ENCODE peak calls at places on chromosomes 3 and 15, in five cellular contexts. S is adrenal gland, F is PC-3, G is left lung, Y is GM12865. N is an unnamed sample.

GRCh38 chr3:72766866-72767265 is 81.4 kb downstream of the SHQ1 start:
- DNase-seq in Y (no peak), G (no peak), S (no peak), F (no peak), N (no peak)

GRCh38 chr15:31977812-31978662 is 52.3 kb upstream of the CHRNA7 start:
- DNase-seq in Y (peak; percentile 57), G (no peak), S (peak; percentile 33), F (peak; percentile 52), N (peak; percentile 91)

GRCh38 chr3:138079901-138080300 is 35.5 kb downstream of the DZIP1L start:
- DNase-seq in F (no peak), Y (no peak), S (no peak), G (no peak), N (no peak)

GRCh38 chr15:68666120-68666811 is 87.5 kb downstream of the CORO2B start:
- DNase-seq in G (no peak), S (no peak), F (no peak), Y (no peak), N (no peak)

GRCh38 chr3:189132125-189132744 is 39.5 kb upstream of the TPRG1 start:
- DNase-seq in Y (peak; percentile 73), G (peak; percentile 60), S (peak; percentile 55), F (peak; percentile 92), N (no peak)

GRCh38 chr15:74580538-74581350 is 34.9 kb upstream of the CLK3 start:
- DNase-seq in F (no peak), S (no peak), Y (no peak), G (no peak), N (no peak)

GRCh38 chr15:70596354-70597055 is 166.9 kb downstream of the UACA start:
- DNase-seq in G (no peak), Y (peak; percentile 11), F (peak; percentile 91), S (no peak), N (no peak)

GRCh38 chr3:183132409-183132808 is 30.1 kb downstream of the LAMP3 start:
- DNase-seq in S (no peak), F (no peak), G (no peak), Y (no peak), N (no peak)

GRCh38 chr3:125115640-125116039 is 59.8 kb upstream of the HEG1 start:
- DNase-seq in Y (no peak), G (no peak), F (no peak), S (no peak), N (no peak)

GRCh38 chr3:130981469-130981868 is 45.2 kb downstream of the ASTE1 start:
- DNase-seq in G (no peak), S (no peak), F (peak; percentile 58), Y (no peak), N (no peak)

GRCh38 chr3:119625451-119626153 is 27.9 kb downstream of the PLA1A start:
- DNase-seq in S (no peak), Y (no peak), F (no peak), G (no peak), N (no peak)

GRCh38 chr15:34047893-34048775 is 9.1 kb upstream of the AVEN start:
- DNase-seq in Y (no peak), F (no peak), S (no peak), G (peak; percentile 54), N (peak; percentile 28)

GRCh38 chr3:16058511-16058910 is 116.0 kb upstream of the GALNT15 start:
- DNase-seq in Y (no peak), G (no peak), S (no peak), F (peak; percentile 66), N (no peak)

GRCh38 chr3:39136533-39137434 is 16.6 kb downstream of the CSRNP1 start:
- DNase-seq in S (no peak), F (no peak), G (no peak), Y (no peak), N (no peak)

GRCh38 chr15:67335534-67336222 is 81.1 kb downstream of the IQCH start:
- DNase-seq in S (no peak), G (no peak), F (peak; percentile 3), Y (peak; percentile 11), N (no peak)

GRCh38 chr3:187406927-187407326 is 38.7 kb downstream of the RTP4 start:
- DNase-seq in G (no peak), Y (no peak), S (no peak), F (no peak), N (no peak)

GRCh38 chr3:8768364-8769087 is 887 bp downstream of the OXTR start:
- DNase-seq in Y (peak; percentile 80), G (no peak), F (peak; percentile 20), S (no peak), N (no peak)

GRCh38 chr3:11185564-11186317 is 31.4 kb downstream of the HRH1 start:
- DNase-seq in Y (no peak), F (peak; percentile 99), S (peak; percentile 75), G (peak; percentile 78), N (no peak)

GRCh38 chr15:27124287-27124830 is 153.4 kb downstream of the GABRG3 start:
- DNase-seq in Y (no peak), G (no peak), S (no peak), F (peak; percentile 25), N (no peak)

GRCh38 chr3:4633078-4634004 is 140.2 kb downstream of the ITPR1 start:
- DNase-seq in Y (peak; percentile 58), S (no peak), F (peak; percentile 77), G (no peak), N (no peak)

GRCh38 chr15:70245932-70246622 is 148.4 kb upstream of the TLE3 start:
- DNase-seq in F (peak; percentile 71), Y (peak; percentile 70), G (peak; percentile 81), S (peak; percentile 54), N (no peak)

GRCh38 chr3:106485202-106485601 is 616.4 kb upstream of the CBLB start:
- DNase-seq in S (no peak), Y (no peak), G (no peak), F (no peak), N (no peak)

GRCh38 chr15:49383266-49383665 is 39.8 kb upstream of the FGF7 start:
- DNase-seq in S (no peak), Y (no peak), F (peak; percentile 84), G (no peak), N (no peak)

GRCh38 chr3:78497692-78498091 is 1270.1 kb downstream of the ROBO1 start:
- DNase-seq in Y (no peak), G (no peak), S (no peak), F (peak; percentile 16), N (no peak)

GRCh38 chr3:152595975-152596832 is 238.7 kb upstream of the P2RY1 start:
- DNase-seq in G (no peak), Y (peak; percentile 83), F (no peak), S (peak; percentile 36), N (no peak)

GRCh38 chr15:89195836-89196235 is 25.5 kb downstream of the RLBP1 start:
- DNase-seq in S (no peak), G (no peak), Y (no peak), F (no peak), N (no peak)

GRCh38 chr3:159245871-159246270 is 444.0 kb downstream of the MFSD1 start:
- DNase-seq in G (no peak), F (peak; percentile 49), Y (no peak), S (no peak), N (no peak)

GRCh38 chr3:168524129-168524528 is 428.4 kb upstream of the GOLIM4 start:
- DNase-seq in S (no peak), G (no peak), Y (no peak), F (no peak), N (no peak)

GRCh38 chr3:71444028-71444860 is 139.3 kb downstream of the FOXP1 start:
- DNase-seq in S (peak; percentile 21), F (peak; percentile 91), Y (peak; percentile 77), G (peak; percentile 69), N (no peak)

GRCh38 chr3:184234224-184234623 is 4.8 kb downstream of the VWA5B2 start:
- DNase-seq in Y (no peak), S (peak; percentile 98), F (peak; percentile 95), G (peak; percentile 85), N (no peak)

GRCh38 chr15:28960979-28961378 is 75.2 kb downstream of the APBA2 start:
- DNase-seq in Y (no peak), F (peak; percentile 94), S (no peak), G (no peak), N (no peak)

GRCh38 chr3:134212898-134213665 is 37.6 kb downstream of the RYK start:
- DNase-seq in Y (peak; percentile 82), F (peak; percentile 86), G (peak; percentile 72), S (peak; percentile 82), N (peak; percentile 92)
- TF ChIP-seq CTCF in Y (peak; percentile 97), F (peak; percentile 87), G (peak; percentile 92), S (peak; percentile 92), N (peak; percentile 93)

GRCh38 chr3:169966086-169966950 is at the start of gene SEC62:
- DNase-seq in Y (peak; percentile 97), S (peak; percentile 94), G (peak; percentile 95), F (peak; percentile 92), N (peak; percentile 98)
- TF ChIP-seq CTCF in Y (peak; percentile 55), S (no peak), G (peak; percentile 38), F (peak; percentile 53), N (peak; percentile 9)

DNA sequence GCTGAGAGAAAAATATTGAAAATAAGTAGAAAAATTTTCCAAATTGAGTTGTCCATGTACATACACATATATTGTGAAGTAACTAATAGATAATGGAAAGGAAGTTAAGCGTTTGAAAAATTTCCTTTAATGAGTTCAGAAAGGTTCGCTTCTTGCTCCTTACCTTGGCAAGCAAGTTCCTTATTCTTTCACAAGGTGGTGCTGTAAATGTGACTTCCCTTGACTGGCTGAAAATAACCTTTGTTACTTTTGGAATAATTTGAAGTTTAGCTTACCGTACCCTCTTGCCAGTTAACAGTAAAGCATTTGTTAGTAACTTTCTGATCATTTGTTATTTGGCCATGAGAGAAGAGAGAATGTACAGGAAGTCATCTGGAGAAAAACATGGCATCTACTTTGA is 41.6 kb downstream of the PYDC2 start:
- DNase-seq in G (no peak), S (no peak), F (peak; percentile 51), Y (peak; percentile 5), N (no peak)
- TF ChIP-seq CTCF in G (no peak), S (peak; percentile 24), F (peak; percentile 76), Y (peak; percentile 27), N (peak; percentile 24)

GRCh38 chr3:111299070-111299672 is 227.6 kb downstream of the NECTIN3 start:
- DNase-seq in Y (no peak), F (no peak), G (no peak), S (no peak), N (no peak)
- TF ChIP-seq CTCF in Y (no peak), F (peak; percentile 42), G (no peak), S (peak; percentile 9), N (no peak)

GRCh38 chr3:37571269-37571668 is 290.4 kb upstream of the CTDSPL start:
- DNase-seq in F (no peak), Y (no peak), S (no peak), G (no peak), N (no peak)
- TF ChIP-seq CTCF in F (no peak), Y (no peak), S (no peak), G (no peak), N (no peak)

GRCh38 chr15:48333553-48333952 is 2.3 kb downstream of the DUT start:
- DNase-seq in Y (peak; percentile 12), S (no peak), G (no peak), F (no peak), N (no peak)
- TF ChIP-seq CTCF in Y (no peak), S (no peak), G (no peak), F (no peak), N (no peak)

DNA sequence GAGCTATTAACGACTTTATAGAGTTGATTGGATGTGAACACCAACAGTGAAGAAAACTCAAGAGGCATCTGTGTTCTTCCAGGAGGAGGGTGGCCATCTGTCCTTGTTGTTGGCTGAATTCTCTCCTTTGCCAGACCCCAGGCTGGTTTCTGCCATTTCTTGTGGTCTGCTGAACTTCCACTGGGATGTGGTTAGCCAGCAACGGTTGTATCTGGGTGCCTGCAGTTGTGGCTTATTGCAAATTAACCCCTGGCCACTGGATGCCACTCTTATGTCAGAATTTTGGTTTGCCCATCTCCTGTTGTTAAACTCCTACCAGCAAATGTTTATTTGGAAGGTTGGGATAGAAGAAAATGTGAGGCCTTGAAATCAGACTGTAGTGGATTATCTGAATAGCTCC is 163.6 kb upstream of the TBC1D5 start:
- DNase-seq in Y (no peak), F (no peak), S (no peak), G (no peak), N (no peak)
- TF ChIP-seq CTCF in Y (no peak), F (peak; percentile 30), S (no peak), G (no peak), N (no peak)